ENCODE peak calls at places on chromosomes 12 and 14, in four cellular contexts. A is stimulated activated CD4-positive, alpha-beta T cell treated with anti-CD3 and anti-CD28 coated beads, Interleukin-1b, Interleukin-23, amount 100 ng/mL, for 4 hours; G is lower leg skin; Q is amygdala. Y is an unnamed sample.

GRCh38 chr14:23447634-23448353 is 12.3 kb upstream of the MYH7 start:
- DNase-seq in A (no peak), G (no peak), Q (no peak), Y (no peak)

GRCh38 chr12:120100630-120101029 is 15.9 kb downstream of the RAB35 start:
- DNase-seq in A (no peak), G (no peak), Q (peak), Y (peak)

GRCh38 chr12:98262886-98263285 is 252.5 kb upstream of the TMPO start:
- DNase-seq in A (no peak), G (no peak), Q (no peak), Y (no peak)

GRCh38 chr12:106010746-106011145 is 128.0 kb downstream of the NUAK1 start:
- DNase-seq in A (no peak), G (no peak), Q (no peak), Y (no peak)

GRCh38 chr12:1203735-1204019 is 212.7 kb downstream of the ERC1 start:
- DNase-seq in A (no peak), G (no peak), Q (no peak), Y (no peak)

GRCh38 chr14:74501135-74501614 is 7.6 kb downstream of the ISCA2 start:
- DNase-seq in A (no peak), G (peak), Q (peak), Y (no peak)

GRCh38 chr12:84644936-84645335 is 267.7 kb downstream of the SLC6A15 start:
- DNase-seq in A (no peak), G (no peak), Q (no peak), Y (no peak)

GRCh38 chr12:121110211-121110940 is 22.3 kb upstream of the P2RX7 start:
- DNase-seq in A (peak), G (peak), Q (peak), Y (no peak)

GRCh38 chr12:8047842-8048241 is 15.3 kb downstream of the FOXJ2 start:
- DNase-seq in A (no peak), G (no peak), Q (no peak), Y (no peak)

GRCh38 chr14:31124197-31124596 is 83.4 kb downstream of the HECTD1 start:
- DNase-seq in A (no peak), G (no peak), Q (no peak), Y (no peak)

GRCh38 chr14:103562135-103562384 is 397 bp downstream of the BAG5 start:
- DNase-seq in A (no peak), G (no peak), Q (no peak), Y (no peak)

GRCh38 chr14:20460458-20461229 is 590 bp downstream of the PIP4P1 start:
- DNase-seq in A (peak), G (peak), Q (no peak), Y (no peak)

GRCh38 chr14:95614335-95614734 is 71.9 kb upstream of the TCL1B start:
- DNase-seq in A (no peak), G (no peak), Q (no peak), Y (no peak)

GRCh38 chr14:22472466-22472865 is 116.6 kb downstream of the DAD1 start:
- DNase-seq in A (no peak), G (no peak), Q (no peak), Y (no peak)

GRCh38 chr14:61558271-61558670 is 137.0 kb upstream of the HIF1A start:
- DNase-seq in A (no peak), G (no peak), Q (no peak), Y (no peak)

GRCh38 chr14:75770635-75771034 is 109.6 kb downstream of the TTLL5 start:
- DNase-seq in A (no peak), G (no peak), Q (no peak), Y (no peak)

GRCh38 chr14:106013879-106014376 is 487.5 kb downstream of the TMEM121 start:
- DNase-seq in A (no peak), G (no peak), Q (no peak), Y (no peak)

GRCh38 chr14:57391609-57392195 is 1.3 kb downstream of the NAA30 start:
- DNase-seq in A (no peak), G (no peak), Q (no peak), Y (no peak)

GRCh38 chr12:53060064-53060720 is 10.3 kb downstream of the TNS2 start:
- DNase-seq in A (no peak), G (no peak), Q (no peak), Y (no peak)

GRCh38 chr12:106446429-106447092 is 89.0 kb downstream of the POLR3B start:
- DNase-seq in A (no peak), G (no peak), Q (no peak), Y (no peak)

GRCh38 chr12:31899136-31899535 is 60.1 kb upstream of the RESF1 start:
- DNase-seq in A (no peak), G (no peak), Q (no peak), Y (no peak)

GRCh38 chr14:62889354-62889753 is 155.9 kb downstream of the KCNH5 start:
- DNase-seq in A (no peak), G (no peak), Q (no peak), Y (no peak)

GRCh38 chr14:66087231-66087630 is 398.9 kb upstream of the CCDC196 start:
- DNase-seq in A (no peak), G (no peak), Q (no peak), Y (no peak)

GRCh38 chr12:111428728-111429175 is 23.0 kb downstream of the SH2B3 start:
- DNase-seq in A (no peak), G (no peak), Q (no peak), Y (no peak)

GRCh38 chr14:85342858-85343607 is 186.9 kb upstream of the FLRT2 start:
- DNase-seq in A (no peak), G (no peak), Q (no peak), Y (no peak)

GRCh38 chr12:111953455-111953854 is 59.5 kb downstream of the TMEM116 start:
- DNase-seq in A (no peak), G (no peak), Q (no peak), Y (no peak)

GRCh38 chr12:47838286-47838931 is 18.7 kb upstream of the HDAC7 start:
- DNase-seq in A (no peak), G (no peak), Q (no peak), Y (no peak)

GRCh38 chr12:70598467-70599194 is 38.6 kb downstream of the PTPRB start:
- DNase-seq in A (no peak), G (no peak), Q (peak), Y (no peak)

GRCh38 chr12:109053382-109054123 is 1.2 kb downstream of the USP30 start:
- DNase-seq in A (peak), G (no peak), Q (no peak), Y (no peak)

GRCh38 chr14:96052541-96053105 is 13.5 kb downstream of the C14orf132 start:
- DNase-seq in A (no peak), G (no peak), Q (no peak), Y (no peak)

GRCh38 chr12:127548123-127548553 is 718.8 kb upstream of the TMEM132C start:
- DNase-seq in A (no peak), G (no peak), Q (no peak), Y (no peak)

GRCh38 chr12:52246720-52247621 is 13.9 kb downstream of the KRT7 start:
- DNase-seq in A (no peak), G (no peak), Q (no peak), Y (no peak)

GRCh38 chr14:76015668-76016067 is 30.1 kb downstream of the IFT43 start:
- DNase-seq in A (no peak), G (no peak), Q (no peak), Y (no peak)

GRCh38 chr12:115194857-115195256 is 510.9 kb upstream of the TBX3 start:
- DNase-seq in A (no peak), G (no peak), Q (no peak), Y (no peak)